ENCODE peak calls at places on chromosome 14, in five cellular contexts. K is HCT116, B is HepG2, J is SK-N-SH, W is K562. D is an unnamed sample.

GRCh38 chr14:81990312-81990761 is 456.7 kb upstream of the SEL1L start:
- DNase-seq in K (peak; percentile 18), B (peak; percentile 33), J (peak; percentile 6), W (peak; percentile 12), D (peak; percentile 16)

GRCh38 chr14:76977793-76978730 is 50.4 kb downstream of the IRF2BPL start:
- DNase-seq in K (no peak), B (peak; percentile 52), J (peak; percentile 47), W (peak; percentile 68), D (peak; percentile 81)

GRCh38 chr14:99101826-99102461 is 170.1 kb downstream of the BCL11B start:
- DNase-seq in K (no peak), B (no peak), J (no peak), W (no peak), D (no peak)

GRCh38 chr14:68548194-68549056 is 244.4 kb downstream of the ZFP36L1 start:
- DNase-seq in K (peak; percentile 82), B (no peak), J (peak; percentile 46), W (no peak), D (no peak)

GRCh38 chr14:74882103-74882920 is 596 bp downstream of the DLST start:
- DNase-seq in K (no peak), B (no peak), J (peak; percentile 29), W (no peak), D (no peak)

GRCh38 chr14:49960453-49960852 is 67.6 kb downstream of the ARF6 start:
- DNase-seq in K (no peak), B (no peak), J (no peak), W (no peak), D (no peak)

GRCh38 chr14:21940887-21941855 is 267.6 kb upstream of the OR4E1 start:
- DNase-seq in K (peak; percentile 24), B (peak; percentile 55), J (peak; percentile 9), W (peak; percentile 5), D (no peak)

GRCh38 chr14:54278087-54278486 is 118.7 kb upstream of the CDKN3 start:
- DNase-seq in K (no peak), B (no peak), J (no peak), W (peak; percentile 6), D (no peak)

GRCh38 chr14:59634617-59635016 is 58.0 kb upstream of the CCDC175 start:
- DNase-seq in K (no peak), B (no peak), J (no peak), W (no peak), D (no peak)

GRCh38 chr14:54920052-54920451 is 17.4 kb upstream of the GCH1 start:
- DNase-seq in K (no peak), B (no peak), J (no peak), W (no peak), D (no peak)

GRCh38 chr14:61260939-61261776 is 20.0 kb downstream of the TMEM30B start:
- DNase-seq in K (peak; percentile 65), B (peak; percentile 13), J (no peak), W (no peak), D (no peak)

GRCh38 chr14:68791078-68791983 is 1.5 kb downstream of the ZFP36L1 start:
- DNase-seq in K (no peak), B (no peak), J (no peak), W (no peak), D (no peak)

GRCh38 chr14:106622200-106622745 is 1095.9 kb downstream of the TMEM121 start:
- DNase-seq in K (no peak), B (no peak), J (no peak), W (no peak), D (no peak)

GRCh38 chr14:51953996-51954395 is 35.4 kb upstream of the RTRAF start:
- DNase-seq in K (no peak), B (no peak), J (no peak), W (no peak), D (no peak)

GRCh38 chr14:76330411-76331327 is 45.3 kb upstream of the ESRRB start:
- DNase-seq in K (no peak), B (no peak), J (no peak), W (no peak), D (no peak)

GRCh38 chr14:66600416-66600815 is 92.5 kb downstream of the GPHN start:
- DNase-seq in K (no peak), B (no peak), J (no peak), W (no peak), D (no peak)

GRCh38 chr14:69999246-69999645 is 120.0 kb downstream of the SMOC1 start:
- DNase-seq in K (no peak), B (no peak), J (no peak), W (no peak), D (no peak)

GRCh38 chr14:80100681-80101080 is 110.6 kb downstream of the DIO2 start:
- DNase-seq in K (no peak), B (no peak), J (no peak), W (no peak), D (no peak)

GRCh38 chr14:58866386-58866785 is 228.6 kb downstream of the DACT1 start:
- DNase-seq in K (no peak), B (no peak), J (no peak), W (no peak), D (no peak)

GRCh38 chr14:51539571-51540037 is 112.1 kb upstream of the FRMD6 start:
- DNase-seq in K (no peak), B (no peak), J (no peak), W (no peak), D (no peak)

GRCh38 chr14:34325493-34325892 is 136.5 kb downstream of the SPTSSA start:
- DNase-seq in K (no peak), B (no peak), J (no peak), W (no peak), D (no peak)

GRCh38 chr14:49959822-49960408 is 67.0 kb downstream of the ARF6 start:
- DNase-seq in K (no peak), B (no peak), J (no peak), W (no peak), D (peak; percentile 76)

GRCh38 chr14:54857830-54858269 is 44.8 kb downstream of the GCH1 start:
- DNase-seq in K (no peak), B (no peak), J (no peak), W (no peak), D (peak; percentile 45)

GRCh38 chr14:38880643-38881567 is 222.1 kb downstream of the SEC23A start:
- DNase-seq in K (no peak), B (peak; percentile 28), J (peak; percentile 1), W (no peak), D (no peak)

GRCh38 chr14:31568671-31569070 is 7.5 kb downstream of the NUBPL start:
- DNase-seq in K (no peak), B (no peak), J (no peak), W (no peak), D (no peak)

GRCh38 chr14:58566979-58567378 is 70.8 kb upstream of the DACT1 start:
- DNase-seq in K (no peak), B (no peak), J (no peak), W (no peak), D (no peak)

GRCh38 chr14:21626491-21627230 is 8.1 kb downstream of the OR10G2 start:
- DNase-seq in K (no peak), B (no peak), J (no peak), W (no peak), D (no peak)

GRCh38 chr14:25050494-25051170 is 685 bp upstream of the STXBP6 start:
- DNase-seq in K (no peak), B (no peak), J (no peak), W (no peak), D (no peak)

GRCh38 chr14:20986811-20987210 is 3.0 kb upstream of the METTL17 start:
- DNase-seq in K (peak; percentile 48), B (peak; percentile 30), J (no peak), W (peak; percentile 32), D (no peak)

GRCh38 chr14:99731536-99732435 is 47.7 kb downstream of the CYP46A1 start:
- DNase-seq in K (no peak), B (no peak), J (no peak), W (no peak), D (no peak)

GRCh38 chr14:99454246-99454645 is 26.4 kb downstream of the SETD3 start:
- DNase-seq in K (no peak), B (no peak), J (no peak), W (no peak), D (no peak)

GRCh38 chr14:39704581-39704980 is 272.3 kb upstream of the FBXO33 start:
- DNase-seq in K (no peak), B (no peak), J (no peak), W (no peak), D (no peak)

GRCh38 chr14:106459971-106460730 is 933.8 kb downstream of the TMEM121 start:
- DNase-seq in K (no peak), B (no peak), J (no peak), W (peak; percentile 12), D (no peak)

GRCh38 chr14:58055497-58055896 is 96.5 kb downstream of the ARMH4 start:
- DNase-seq in K (no peak), B (no peak), J (no peak), W (no peak), D (no peak)

GRCh38 chr14:92553456-92553855 is 39.9 kb downstream of the RIN3 start:
- DNase-seq in K (no peak), B (no peak), J (no peak), W (no peak), D (no peak)

DNA sequence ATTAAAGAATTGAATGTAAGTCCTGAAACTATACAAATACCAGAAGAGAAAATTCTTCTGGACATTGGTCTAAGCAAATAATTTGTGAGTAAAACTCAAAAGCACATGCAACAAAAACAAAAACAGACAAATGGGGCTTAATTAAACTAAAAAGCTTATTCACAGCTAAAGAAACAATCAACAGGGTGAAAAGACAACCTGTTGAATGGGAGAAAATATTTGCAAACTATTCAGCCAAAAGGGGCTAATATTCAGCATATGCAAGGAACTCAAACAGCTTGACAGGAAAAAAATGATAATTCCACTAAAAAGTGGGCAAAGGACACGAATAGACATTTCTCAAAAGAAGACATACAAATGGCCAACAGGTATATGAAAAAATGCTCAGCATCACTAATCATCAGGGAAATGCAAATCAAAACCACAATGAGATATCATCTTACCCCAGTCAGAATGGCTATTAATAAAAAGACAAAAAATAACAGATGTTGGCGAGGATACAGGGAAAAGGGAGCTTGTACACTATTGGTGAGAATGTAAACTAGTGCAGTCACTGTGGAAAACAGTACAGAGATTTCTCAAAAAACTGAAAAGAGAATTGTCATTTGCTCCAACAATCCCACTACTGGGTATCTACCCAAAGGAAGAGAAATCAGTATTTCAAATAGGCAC is 177.5 kb upstream of the RTL1 start:
- DNase-seq in K (no peak), B (no peak), J (no peak), W (no peak), D (no peak)
- H3K27me3 ChIP-seq in K (no peaks in the 10 kb centered on the region), B (peaks cover 59% of the 10 kb centered on the region), J (no peaks in the 10 kb centered on the region), W (peaks cover 33% of the 10 kb centered on the region), D (no peaks in the 10 kb centered on the region)

DNA sequence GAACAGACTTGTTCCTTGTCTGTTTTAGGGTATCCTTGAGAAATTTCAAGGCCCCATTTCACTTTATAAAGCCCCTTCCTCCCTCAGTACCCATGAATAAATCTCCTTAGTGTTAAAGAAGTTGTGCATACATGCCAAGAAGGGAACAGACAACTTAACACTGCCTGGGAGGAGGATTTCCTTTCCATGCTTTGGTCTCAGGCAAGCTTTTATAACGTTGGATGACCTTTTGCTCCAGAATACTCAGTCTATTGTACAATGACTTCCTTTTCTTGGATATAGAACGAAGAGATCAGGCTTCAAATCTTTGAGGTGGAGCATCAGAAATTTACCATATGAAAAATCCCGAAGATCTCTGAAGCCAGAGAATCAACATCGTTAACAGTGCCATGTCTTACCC is 551.4 kb downstream of the PRKD1 start:
- DNase-seq in K (no peak), B (no peak), J (no peak), W (no peak), D (no peak)
- TF ChIP-seq REST in K (no peak), B (no peak), J (no peak), W (no peak), D (no peak)

GRCh38 chr14:65222434-65222833 is 120.1 kb upstream of the MAX start:
- DNase-seq in K (peak; percentile 60), B (no peak), J (peak; percentile 48), W (peak; percentile 52), D (no peak)
- H3K9ac ChIP-seq in K (no peak overlapping the region), B (no peak overlapping the region), J (no peak overlapping the region), W (no peak overlapping the region), D (no peak overlapping the region)

GRCh38 chr14:94932589-94932988 is 162.7 kb upstream of the GSC start:
- DNase-seq in K (no peak), B (no peak), J (no peak), W (no peak), D (no peak)
- H3K27me3 ChIP-seq in K (peaks cover 25% of the 10 kb centered on the region), B (peaks cover 52% of the 10 kb centered on the region), J (no peaks in the 10 kb centered on the region), W (peaks cover 18% of the 10 kb centered on the region), D (no peaks in the 10 kb centered on the region)

D was measured in GM12878.